ENCODE peak calls at places on chromosomes 3 and 15, in eight cellular contexts. N is CD8-positive, alpha-beta T cell; H is cardiac muscle cell; Z is psoas muscle; Y is lower leg skin; E is AG04449; B is fibroblast of mammary gland; L is K562. S is an unnamed sample.

GRCh38 chr15:90716317-90716975 is 700 bp upstream of the BLM start:
- DNase-seq in N (no peak), H (peak; percentile 12), Z (no peak), Y (no peak), E (no peak), B (peak; percentile 20), L (peak; percentile 29), S (no peak)

GRCh38 chr3:140931016-140931454 is 10.6 kb upstream of the SLC25A36 start:
- DNase-seq in N (no peak), H (no peak), Z (no peak), Y (no peak), E (no peak), B (peak; percentile 40), L (no peak), S (no peak)

GRCh38 chr15:25678498-25678865 is 184.6 kb downstream of the ATP10A start:
- DNase-seq in N (peak; percentile 17), H (no peak), Z (no peak), Y (peak; percentile 45), E (no peak), B (no peak), L (no peak), S (no peak)

GRCh38 chr3:156477306-156477705 is 77.6 kb downstream of the SSR3 start:
- DNase-seq in N (no peak), H (peak; percentile 33), Z (no peak), Y (no peak), E (no peak), B (peak; percentile 68), L (no peak), S (no peak)

GRCh38 chr3:145070795-145071194 is 1090.2 kb downstream of the PLOD2 start:
- DNase-seq in N (no peak), H (no peak), Z (no peak), Y (no peak), E (no peak), B (no peak), L (no peak), S (no peak)

GRCh38 chr3:176159796-176160195 is 1037.5 kb downstream of the TBL1XR1 start:
- DNase-seq in N (no peak), H (no peak), Z (no peak), Y (no peak), E (peak; percentile 10), B (no peak), L (no peak), S (peak; percentile 3)

GRCh38 chr3:186133980-186134379 is 25.1 kb upstream of the ETV5 start:
- DNase-seq in N (no peak), H (no peak), Z (no peak), Y (peak; percentile 56), E (no peak), B (no peak), L (no peak), S (no peak)

GRCh38 chr3:172156309-172156998 is 117.1 kb downstream of the FNDC3B start:
- DNase-seq in N (no peak), H (no peak), Z (peak; percentile 67), Y (no peak), E (no peak), B (no peak), L (no peak), S (peak; percentile 96)

GRCh38 chr3:13093687-13094086 is 20.5 kb upstream of the IQSEC1 start:
- DNase-seq in N (no peak), H (no peak), Z (no peak), Y (no peak), E (no peak), B (no peak), L (peak; percentile 94), S (no peak)

GRCh38 chr15:71050461-71050860 is 64.8 kb upstream of the THSD4 start:
- DNase-seq in N (no peak), H (no peak), Z (no peak), Y (no peak), E (no peak), B (no peak), L (no peak), S (no peak)

GRCh38 chr3:183698760-183699159 is 1.2 kb downstream of the YEATS2 start:
- DNase-seq in N (no peak), H (peak; percentile 47), Z (no peak), Y (no peak), E (no peak), B (peak; percentile 43), L (no peak), S (no peak)

GRCh38 chr15:39468341-39468740 is 112.5 kb upstream of the THBS1 start:
- DNase-seq in N (no peak), H (no peak), Z (no peak), Y (no peak), E (no peak), B (no peak), L (no peak), S (no peak)

GRCh38 chr3:43217206-43217605 is 69.1 kb upstream of the SNRK start:
- DNase-seq in N (no peak), H (no peak), Z (no peak), Y (no peak), E (no peak), B (no peak), L (no peak), S (no peak)

GRCh38 chr3:117524890-117525289 is 815.3 kb downstream of the TUSC7 start:
- DNase-seq in N (no peak), H (peak; percentile 52), Z (no peak), Y (no peak), E (peak; percentile 28), B (peak; percentile 68), L (no peak), S (no peak)

GRCh38 chr3:39150803-39151631 is 2.4 kb downstream of the CSRNP1 start:
- DNase-seq in N (no peak), H (peak; percentile 99), Z (peak; percentile 92), Y (peak; percentile 98), E (peak; percentile 92), B (peak; percentile 97), L (peak; percentile 63), S (peak; percentile 80)

GRCh38 chr3:60025071-60026055 is 975.5 kb upstream of the CFAP20DC start:
- DNase-seq in N (no peak), H (no peak), Z (no peak), Y (no peak), E (peak; percentile 9), B (no peak), L (no peak), S (no peak)

GRCh38 chr15:76298986-76299385 is 12.3 kb downstream of the ETFA start:
- DNase-seq in N (no peak), H (no peak), Z (no peak), Y (no peak), E (no peak), B (no peak), L (no peak), S (no peak)

GRCh38 chr3:134985841-134986520 is 190.9 kb downstream of the EPHB1 start:
- DNase-seq in N (no peak), H (no peak), Z (no peak), Y (no peak), E (no peak), B (peak; percentile 29), L (no peak), S (no peak)

GRCh38 chr3:185998136-185998535 is 60.3 kb upstream of the TRA2B start:
- DNase-seq in N (no peak), H (no peak), Z (no peak), Y (no peak), E (no peak), B (no peak), L (no peak), S (no peak)

GRCh38 chr15:94910166-94910565 is 678.8 kb downstream of the MCTP2 start:
- DNase-seq in N (no peak), H (no peak), Z (no peak), Y (no peak), E (no peak), B (no peak), L (no peak), S (no peak)

GRCh38 chr3:101303089-101303731 is 17.2 kb downstream of the IMPG2 start:
- DNase-seq in N (no peak), H (no peak), Z (no peak), Y (no peak), E (no peak), B (peak; percentile 71), L (no peak), S (no peak)

GRCh38 chr3:159593927-159594605 is 394.6 kb upstream of the IL12A start:
- DNase-seq in N (no peak), H (peak; percentile 4), Z (no peak), Y (no peak), E (no peak), B (no peak), L (no peak), S (no peak)

GRCh38 chr3:183185696-183186095 is 23.2 kb upstream of the LAMP3 start:
- DNase-seq in N (no peak), H (peak; percentile 73), Z (no peak), Y (no peak), E (peak; percentile 59), B (peak; percentile 94), L (no peak), S (no peak)

GRCh38 chr15:59087731-59088130 is 17.2 kb upstream of the CCNB2 start:
- DNase-seq in N (no peak), H (no peak), Z (no peak), Y (no peak), E (no peak), B (no peak), L (no peak), S (no peak)

GRCh38 chr3:73379465-73379864 is 245.3 kb downstream of the PDZRN3 start:
- DNase-seq in N (no peak), H (peak; percentile 6), Z (no peak), Y (no peak), E (no peak), B (peak; percentile 27), L (no peak), S (no peak)

GRCh38 chr3:66423791-66424190 is 77.0 kb downstream of the LRIG1 start:
- DNase-seq in N (no peak), H (peak; percentile 66), Z (peak; percentile 10), Y (no peak), E (peak; percentile 71), B (peak; percentile 94), L (no peak), S (no peak)
- TF ChIP-seq CTCF in N (no peak), H (no peak), Z (no peak), Y (no peak), E (no peak), B (peak; percentile 10), L (no peak), S (no peak)

DNA sequence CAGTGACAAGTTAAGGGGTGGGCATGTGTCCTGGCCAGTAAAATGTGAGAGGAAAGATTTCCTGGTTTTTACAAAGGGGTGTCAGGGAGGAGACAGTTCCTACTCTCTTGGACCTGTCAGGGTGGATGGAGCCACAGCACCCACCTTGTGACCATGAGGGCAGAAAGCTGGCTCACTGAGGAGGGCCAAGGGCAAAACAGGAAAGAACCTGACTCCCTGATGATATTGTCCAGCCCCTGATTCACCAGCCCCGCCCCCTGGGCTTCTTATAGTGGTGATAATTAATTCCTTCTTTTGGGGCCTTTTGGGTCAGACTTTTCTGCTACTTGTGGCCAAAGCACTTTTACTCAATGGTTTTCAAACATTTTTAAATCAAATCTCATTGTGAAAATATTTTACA is 130.3 kb upstream of the SMAD3 start:
- DNase-seq in N (no peak), H (no peak), Z (no peak), Y (peak; percentile 56), E (no peak), B (peak; percentile 19), L (no peak), S (no peak)
- TF ChIP-seq CTCF in N (no peak), H (no peak), Z (no peak), Y (no peak), E (no peak), B (no peak), L (no peak), S (no peak)

GRCh38 chr3:127088511-127089430 is 104.2 kb upstream of the PRR23E start:
- DNase-seq in N (no peak), H (no peak), Z (peak; percentile 46), Y (no peak), E (no peak), B (no peak), L (no peak), S (peak; percentile 57)
- TF ChIP-seq CTCF in N (no peak), H (no peak), Z (no peak), Y (no peak), E (no peak), B (no peak), L (no peak), S (no peak)

GRCh38 chr15:40782609-40783227 is 12.9 kb downstream of the C15orf62 start:
- DNase-seq in N (peak; percentile 86), H (peak; percentile 32), Z (peak; percentile 70), Y (peak; percentile 91), E (no peak), B (no peak), L (peak; percentile 57), S (peak; percentile 73)
- TF ChIP-seq CTCF in N (peak; percentile 79), H (peak; percentile 42), Z (peak; percentile 56), Y (no peak), E (peak; percentile 55), B (peak; percentile 23), L (peak; percentile 90), S (peak; percentile 79)